ENCODE peak calls at places on chromosome 3, in eight cellular contexts. B, X, F, S, V, G, Z and R are unnamed samples.

GRCh38 chr3:58627580-58627894 is 39.0 kb downstream of the FAM3D start:
- DNase-seq in G (no peak), B (no peak), V (peak), F (no peak), X (no peak), S (no peak), Z (peak), R (no peak)

GRCh38 chr3:17357035-17357710 is 385.3 kb downstream of the TBC1D5 start:
- DNase-seq in S (no peak), Z (no peak), X (no peak), G (no peak), F (no peak), V (no peak), B (no peak), R (no peak)

GRCh38 chr3:149424921-149425320 is 47.5 kb upstream of the TM4SF1 start:
- DNase-seq in G (no peak), F (no peak), B (no peak), Z (no peak), X (no peak), S (no peak), V (no peak), R (no peak)

GRCh38 chr3:188316021-188316722 is 162.2 kb downstream of the LPP start:
- DNase-seq in B (no peak), V (no peak), X (no peak), G (no peak), S (no peak), F (no peak), Z (no peak), R (peak)

GRCh38 chr3:4138784-4139431 is 164.3 kb upstream of the SETMAR start:
- DNase-seq in V (no peak), G (no peak), X (no peak), B (no peak), F (no peak), S (peak), Z (no peak), R (no peak)

GRCh38 chr3:45558431-45558830 is 36.1 kb upstream of the LIMD1 start:
- DNase-seq in G (no peak), X (no peak), S (no peak), B (no peak), Z (no peak), V (no peak), F (no peak), R (no peak)

GRCh38 chr3:39294446-39295183 is 14.8 kb upstream of the CX3CR1 start:
- DNase-seq in S (peak), X (no peak), F (no peak), Z (no peak), B (no peak), V (no peak), G (no peak), R (no peak)

GRCh38 chr3:46561951-46562350 is 4.2 kb downstream of the LRRC2 start:
- DNase-seq in F (no peak), Z (no peak), B (no peak), G (no peak), S (no peak), V (no peak), X (no peak), R (no peak)

GRCh38 chr3:193787496-193787870 is 194.5 kb downstream of the OPA1 start:
- DNase-seq in V (no peak), F (no peak), Z (no peak), G (no peak), B (no peak), X (no peak), S (no peak), R (no peak)

GRCh38 chr3:100650651-100651611 is 41.5 kb downstream of the ADGRG7 start:
- DNase-seq in B (no peak), V (no peak), Z (no peak), F (no peak), G (peak), S (peak), X (no peak), R (peak)

GRCh38 chr3:67381667-67382272 is 272.6 kb downstream of the SUCLG2 start:
- DNase-seq in S (no peak), V (no peak), G (peak), F (no peak), X (no peak), Z (no peak), B (no peak), R (peak)

GRCh38 chr3:114721209-114721608 is 425.9 kb downstream of the ZBTB20 start:
- DNase-seq in B (no peak), X (no peak), F (no peak), S (no peak), G (no peak), V (no peak), Z (no peak), R (no peak)

GRCh38 chr3:149018247-149018646 is 26.9 kb downstream of the GYG1 start:
- DNase-seq in Z (no peak), F (no peak), S (no peak), B (no peak), X (no peak), G (no peak), V (no peak), R (no peak)

GRCh38 chr3:29335438-29335837 is 54.6 kb downstream of the RBMS3 start:
- DNase-seq in S (no peak), F (peak), V (peak), Z (peak), B (peak), G (no peak), X (no peak), R (no peak)

GRCh38 chr3:25855281-25855680 is 65.4 kb downstream of the OXSM start:
- DNase-seq in G (no peak), F (no peak), X (no peak), B (no peak), Z (no peak), S (no peak), V (no peak), R (peak)

GRCh38 chr3:58336135-58336882 is 3.6 kb downstream of the PXK start:
- DNase-seq in F (no peak), V (no peak), S (no peak), X (no peak), G (peak), Z (no peak), B (no peak), R (peak)

GRCh38 chr3:59150039-59150438 is 100.2 kb upstream of the CFAP20DC start:
- DNase-seq in F (no peak), B (no peak), S (no peak), Z (no peak), G (no peak), X (no peak), V (no peak), R (peak)

GRCh38 chr3:191391873-191392808 is 61.8 kb upstream of the UTS2B start:
- DNase-seq in S (no peak), B (no peak), X (no peak), V (no peak), G (no peak), Z (peak), F (no peak), R (no peak)

GRCh38 chr3:172513488-172513887 is 9.7 kb downstream of the TNFSF10 start:
- DNase-seq in B (peak), S (no peak), V (no peak), G (no peak), F (no peak), Z (no peak), X (no peak), R (peak)

GRCh38 chr3:140420621-140421357 is 257.1 kb upstream of the TRIM42 start:
- DNase-seq in B (peak), V (no peak), G (no peak), S (no peak), F (no peak), Z (no peak), X (no peak), R (no peak)

GRCh38 chr3:184155644-184156521 is 706 bp downstream of the DVL3 start:
- DNase-seq in V (no peak), X (no peak), G (peak), F (no peak), Z (no peak), S (peak), B (no peak), R (peak)

GRCh38 chr3:98645039-98645438 is 51.6 kb upstream of the CPOX start:
- DNase-seq in Z (no peak), B (no peak), F (no peak), G (no peak), S (peak), V (no peak), X (no peak), R (no peak)

GRCh38 chr3:124113475-124113874 is 121.6 kb upstream of the ROPN1 start:
- DNase-seq in F (no peak), X (no peak), G (no peak), V (no peak), B (no peak), S (no peak), Z (no peak), R (no peak)

GRCh38 chr3:3134750-3135448 is 8.2 kb downstream of the TRNT1 start:
- DNase-seq in Z (no peak), S (no peak), V (no peak), B (no peak), F (no peak), G (no peak), X (no peak), R (no peak)

GRCh38 chr3:156620901-156621300 is 53.5 kb upstream of the TIPARP start:
- DNase-seq in G (no peak), S (no peak), V (no peak), B (no peak), F (no peak), X (no peak), Z (no peak), R (no peak)

GRCh38 chr3:123620338-123620737 is 35.5 kb upstream of the HACD2 start:
- DNase-seq in Z (no peak), X (no peak), S (no peak), F (no peak), V (no peak), G (no peak), B (peak), R (no peak)

GRCh38 chr3:159776779-159777178 is 211.9 kb upstream of the IL12A start:
- DNase-seq in B (no peak), S (no peak), Z (no peak), G (no peak), F (no peak), V (no peak), X (no peak), R (no peak)

GRCh38 chr3:58041826-58042324 is 33.7 kb downstream of the FLNB start:
- DNase-seq in V (no peak), Z (no peak), G (no peak), X (no peak), B (peak), S (peak), F (no peak), R (no peak)

GRCh38 chr3:187165144-187165543 is 25.8 kb upstream of the RPL39L start:
- DNase-seq in G (peak), F (no peak), S (no peak), V (no peak), Z (peak), B (no peak), X (no peak), R (peak)

GRCh38 chr3:196207833-196208607 is 3.2 kb downstream of the ZDHHC19 start:
- DNase-seq in F (peak), G (peak), B (no peak), V (peak), X (no peak), S (no peak), Z (no peak), R (no peak)

GRCh38 chr3:99716463-99716995 is 78.1 kb downstream of the COL8A1 start:
- DNase-seq in S (no peak), G (no peak), F (no peak), Z (no peak), X (no peak), V (no peak), B (no peak), R (no peak)

GRCh38 chr3:120182613-120183524 is 88.6 kb upstream of the GSK3B start:
- DNase-seq in V (no peak), B (no peak), Z (no peak), G (peak), S (no peak), F (no peak), X (no peak), R (peak)

GRCh38 chr3:39082652-39083313 is 24.6 kb downstream of the GORASP1 start:
- DNase-seq in S (no peak), F (no peak), G (no peak), B (no peak), X (no peak), Z (no peak), V (no peak), R (peak)

GRCh38 chr3:157376596-157377300 is 59.9 kb upstream of the PTX3 start:
- DNase-seq in B (no peak), F (no peak), V (no peak), G (no peak), Z (no peak), X (no peak), S (no peak), R (peak)

GRCh38 chr3:123511726-123512125 is 62.8 kb upstream of the ADCY5 start:
- DNase-seq in G (no peak), F (no peak), X (no peak), V (no peak), Z (no peak), S (no peak), B (no peak), R (no peak)

GRCh38 chr3:187586226-187586625 is 84.0 kb downstream of the SST start:
- DNase-seq in V (no peak), S (no peak), G (no peak), X (no peak), B (no peak), F (no peak), Z (no peak), R (peak)

GRCh38 chr3:163891771-163892170 is 1186.5 kb downstream of the SI start:
- DNase-seq in Z (no peak), B (no peak), V (no peak), G (no peak), X (no peak), S (no peak), F (no peak), R (peak)

GRCh38 chr3:31922962-31923361 is 58.1 kb downstream of the OSBPL10 start:
- DNase-seq in B (no peak), F (no peak), Z (no peak), V (no peak), G (no peak), S (no peak), X (no peak), R (no peak)